ENCODE peak calls at places on chromosomes 2 and 18, in eight cellular contexts. B is fibroblast of the aortic adventitia; M is NCI-H1092 treated with DMSO at 0.1 percent for 48 hours; P is stimulated activated CD8-positive, alpha-beta memory T cell treated with anti-CD3 and anti-CD28 coated beads, Interleukin-15, amount 100 ng/mL, for 4 hours; K is endothelial cell; L is HFFc6; C is activated T-helper 1 cell treated with Interleukin-2 at 50 U/mL for 16 hours; X is NCI-H2171 treated with DMSO at 0.1 percent for 48 hours. I is an unnamed sample.

GRCh38 chr18:11951390-11951851 is 29.9 kb upstream of the IMPA2 start:
- DNase-seq in B (no peak), M (no peak), P (no peak), K (no peak), L (no peak), C (no peak), X (peak; percentile 65), I (no peak)

GRCh38 chr2:237149425-237149824 is 63.7 kb downstream of the COPS8 start:
- DNase-seq in B (no peak), M (no peak), P (no peak), K (no peak), L (peak; percentile 48), C (no peak), X (no peak), I (no peak)

GRCh38 chr2:188039307-188039706 is 252.4 kb upstream of the GULP1 start:
- DNase-seq in B (no peak), M (no peak), P (no peak), K (no peak), L (no peak), C (no peak), X (no peak), I (no peak)

GRCh38 chr18:27735117-27735516 is 441.8 kb downstream of the CDH2 start:
- DNase-seq in B (no peak), M (no peak), P (no peak), K (no peak), L (no peak), C (no peak), X (no peak), I (peak; percentile 17)

GRCh38 chr2:18659891-18660290 is 70.5 kb upstream of the NT5C1B start:
- DNase-seq in B (no peak), M (no peak), P (no peak), K (no peak), L (no peak), C (no peak), X (no peak), I (no peak)

GRCh38 chr2:18975506-18975905 is 382.9 kb downstream of the OSR1 start:
- DNase-seq in B (no peak), M (no peak), P (no peak), K (no peak), L (no peak), C (no peak), X (no peak), I (no peak)

GRCh38 chr2:46669996-46670793 is 190.8 kb downstream of the TMEM247 start:
- DNase-seq in B (peak; percentile 60), M (no peak), P (no peak), K (no peak), L (peak; percentile 68), C (no peak), X (no peak), I (no peak)

GRCh38 chr2:205800804-205801203 is 118.5 kb downstream of the NRP2 start:
- DNase-seq in B (peak; percentile 84), M (no peak), P (no peak), K (no peak), L (peak; percentile 1), C (no peak), X (peak; percentile 39), I (no peak)

GRCh38 chr2:102520009-102520408 is 47.0 kb downstream of the SLC9A4 start:
- DNase-seq in B (peak; percentile 22), M (peak; percentile 3), P (no peak), K (peak; percentile 36), L (no peak), C (no peak), X (peak; percentile 8), I (peak; percentile 21)

GRCh38 chr2:172214252-172214651 is 111.6 kb upstream of the DLX2 start:
- DNase-seq in B (no peak), M (no peak), P (no peak), K (no peak), L (no peak), C (no peak), X (no peak), I (no peak)

GRCh38 chr2:240959941-240960308 is 38.5 kb upstream of the SNED1 start:
- DNase-seq in B (no peak), M (no peak), P (no peak), K (no peak), L (no peak), C (no peak), X (no peak), I (no peak)

GRCh38 chr2:239538357-239539052 is 137.7 kb upstream of the HDAC4 start:
- DNase-seq in B (no peak), M (no peak), P (no peak), K (no peak), L (no peak), C (no peak), X (no peak), I (no peak)

GRCh38 chr2:210428415-210429179 is 48.0 kb downstream of the LANCL1 start:
- DNase-seq in B (peak; percentile 45), M (no peak), P (no peak), K (no peak), L (no peak), C (no peak), X (peak; percentile 34), I (no peak)

GRCh38 chr2:6926071-6926732 is 9.0 kb downstream of the RNF144A start:
- DNase-seq in B (no peak), M (no peak), P (no peak), K (no peak), L (no peak), C (no peak), X (no peak), I (no peak)